ENCODE peak calls at places on chromosomes 7 and 10, in four cellular contexts. Y, U, V and F are unnamed samples.
A peak's percentile ranks its signal among the peaks of the same experiment; 100 is the strongest.

GRCh38 chr10:43077421-43078171 is 727 bp downstream of the RET start:
- DNase-seq in Y (no peak), U (no peak), V (peak; percentile 63), F (no peak)

GRCh38 chr10:101217450-101218281 is 11.6 kb downstream of the LBX1 start:
- DNase-seq in Y (peak; percentile 37), U (no peak), V (peak; percentile 95), F (no peak)

GRCh38 chr7:12281026-12281425 is 69.9 kb downstream of the TMEM106B start:
- DNase-seq in Y (peak; percentile 15), U (no peak), V (no peak), F (no peak)

GRCh38 chr10:33129181-33129928 is 171.3 kb upstream of the ITGB1 start:
- DNase-seq in Y (no peak), U (no peak), V (no peak), F (no peak)

GRCh38 chr10:98212204-98212603 is 55.8 kb downstream of the LOXL4 start:
- DNase-seq in Y (no peak), U (no peak), V (no peak), F (no peak)

GRCh38 chr10:20598590-20598989 is 298.5 kb downstream of the NEBL start:
- DNase-seq in Y (no peak), U (no peak), V (peak; percentile 17), F (no peak)

GRCh38 chr10:71211759-71212248 is 566 bp upstream of the UNC5B start:
- DNase-seq in Y (no peak), U (no peak), V (no peak), F (no peak)

GRCh38 chr7:102146989-102147388 is 139.7 kb upstream of the SH2B2 start:
- DNase-seq in Y (no peak), U (no peak), V (no peak), F (no peak)

GRCh38 chr10:51700228-51700835 is 937 bp upstream of the CSTF2T start:
- DNase-seq in Y (no peak), U (no peak), V (peak; percentile 68), F (no peak)

GRCh38 chr10:51419416-51420093 is 279.8 kb downstream of the CSTF2T start:
- DNase-seq in Y (no peak), U (no peak), V (no peak), F (no peak)

GRCh38 chr7:98470131-98470985 is 69.5 kb upstream of the BAIAP2L1 start:
- DNase-seq in Y (no peak), U (no peak), V (peak; percentile 95), F (no peak)

GRCh38 chr7:91719008-91719407 is 161.5 kb downstream of the MTERF1 start:
- DNase-seq in Y (no peak), U (no peak), V (no peak), F (no peak)

GRCh38 chr10:5565671-5566581 is 41.2 kb downstream of the CALML3 start:
- DNase-seq in Y (no peak), U (peak; percentile 65), V (no peak), F (no peak)

GRCh38 chr7:34451923-34452322 is 206.1 kb upstream of the NPSR1 start:
- DNase-seq in Y (peak; percentile 83), U (no peak), V (no peak), F (no peak)

GRCh38 chr7:2037805-2038635 is 194.7 kb downstream of the MAD1L1 start:
- DNase-seq in Y (peak; percentile 44), U (peak; percentile 60), V (no peak), F (no peak)

GRCh38 chr10:118841881-118842605 is 87.3 kb upstream of the CACUL1 start:
- DNase-seq in Y (no peak), U (no peak), V (no peak), F (no peak)

GRCh38 chr10:117635851-117636250 is 93.3 kb downstream of the EMX2 start:
- DNase-seq in Y (no peak), U (no peak), V (no peak), F (no peak)

GRCh38 chr7:96823274-96823673 is 113.6 kb upstream of the SEM1 start:
- DNase-seq in Y (no peak), U (no peak), V (no peak), F (no peak)

GRCh38 chr7:94028768-94029167 is 24.6 kb upstream of the BET1 start:
- DNase-seq in Y (no peak), U (no peak), V (no peak), F (no peak)

GRCh38 chr10:61359452-61359851 is 93.7 kb downstream of the TMEM26 start:
- DNase-seq in Y (no peak), U (no peak), V (no peak), F (no peak)

GRCh38 chr10:12690525-12691139 is 310.9 kb downstream of the CCDC3 start:
- DNase-seq in Y (no peak), U (no peak), V (peak; percentile 23), F (no peak)

GRCh38 chr7:37420931-37421330 is 27.7 kb downstream of the ELMO1 start:
- DNase-seq in Y (peak; percentile 48), U (no peak), V (no peak), F (no peak)

GRCh38 chr7:70104243-70104642 is 506.0 kb downstream of the AUTS2 start:
- DNase-seq in Y (no peak), U (no peak), V (no peak), F (no peak)

GRCh38 chr7:5478568-5479045 is 55.0 kb upstream of the TNRC18 start:
- DNase-seq in Y (no peak), U (no peak), V (no peak), F (no peak)

GRCh38 chr7:82548141-82548688 is 104.6 kb upstream of the CACNA2D1 start:
- DNase-seq in Y (no peak), U (no peak), V (no peak), F (no peak)

GRCh38 chr7:146647444-146647843 is 530.8 kb downstream of the CNTNAP2 start:
- DNase-seq in Y (no peak), U (no peak), V (no peak), F (no peak)

GRCh38 chr10:103748020-103748419 is 107.4 kb downstream of the SH3PXD2A start:
- DNase-seq in Y (no peak), U (no peak), V (no peak), F (no peak)

GRCh38 chr7:4739528-4739992 is 35.9 kb upstream of the AP5Z1 start:
- DNase-seq in Y (no peak), U (no peak), V (no peak), F (no peak)

GRCh38 chr10:4982764-4983226 is 19.6 kb downstream of the AKR1C1 start:
- DNase-seq in Y (no peak), U (no peak), V (no peak), F (no peak)

GRCh38 chr10:73910401-73910763 is 550 bp upstream of the PLAU start:
- DNase-seq in Y (no peak), U (no peak), V (no peak), F (no peak)

GRCh38 chr7:79334841-79335240 is 118.6 kb downstream of the MAGI2 start:
- DNase-seq in Y (no peak), U (no peak), V (no peak), F (no peak)

GRCh38 chr7:4995429-4995969 is 36.5 kb upstream of the MMD2 start:
- DNase-seq in Y (no peak), U (no peak), V (no peak), F (no peak)

GRCh38 chr10:79053081-79053434 is 15.7 kb upstream of the ZMIZ1 start:
- DNase-seq in Y (no peak), U (peak; percentile 25), V (no peak), F (no peak)

GRCh38 chr10:79050896-79051555 is 17.7 kb upstream of the ZMIZ1 start:
- DNase-seq in Y (no peak), U (peak; percentile 30), V (no peak), F (no peak)

GRCh38 chr10:79051766-79052165 is 17.0 kb upstream of the ZMIZ1 start:
- DNase-seq in Y (no peak), U (peak; percentile 63), V (no peak), F (no peak)

GRCh38 chr10:79053481-79054202 is 15.1 kb upstream of the ZMIZ1 start:
- DNase-seq in Y (no peak), U (peak; percentile 67), V (no peak), F (no peak)

DNA sequence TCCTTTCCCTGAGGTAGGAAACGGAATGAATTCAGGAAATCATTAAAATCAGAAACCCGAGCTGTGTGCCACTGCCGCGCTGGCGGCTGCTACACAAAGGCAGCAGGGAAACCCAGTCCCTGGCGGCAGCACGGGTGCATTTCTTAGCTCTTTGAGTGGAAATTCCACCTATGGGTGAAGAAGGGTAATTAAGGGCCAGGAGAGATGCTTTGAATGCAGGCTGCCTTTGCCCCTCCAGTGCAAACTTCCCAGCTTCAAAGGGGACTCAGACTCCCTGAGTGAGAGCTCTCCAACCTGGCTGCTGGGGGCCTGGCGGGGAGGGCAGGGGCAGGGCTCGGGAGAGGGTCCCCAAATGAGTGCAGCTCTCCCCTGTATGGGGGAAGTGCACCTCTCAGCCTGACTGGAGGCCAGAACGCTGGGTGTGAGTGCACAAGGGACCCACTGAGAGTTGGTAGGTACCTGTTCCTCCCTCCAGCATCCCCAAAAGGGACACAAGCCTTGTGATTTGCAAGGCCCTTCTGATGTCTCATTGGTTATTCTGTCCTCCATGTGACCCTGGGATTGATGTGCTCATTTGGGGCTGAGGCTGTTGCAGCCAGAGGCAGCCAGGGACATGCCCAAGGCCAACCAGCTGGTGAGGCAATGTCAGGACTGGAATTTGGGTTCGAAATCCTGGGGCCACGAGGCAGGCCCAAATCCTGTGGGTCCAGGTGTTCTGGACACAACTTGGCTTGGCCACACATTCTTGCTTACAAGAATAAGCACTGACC is 16.3 kb upstream of the ZMIZ1 start:
- DNase-seq in Y (peak; percentile 34), U (peak; percentile 69), V (peak; percentile 76), F (no peak)
- TF ChIP-seq CTCF in Y (peak; percentile 33), U (peak; percentile 31), V (peak; percentile 14), F (no peak)

DNA sequence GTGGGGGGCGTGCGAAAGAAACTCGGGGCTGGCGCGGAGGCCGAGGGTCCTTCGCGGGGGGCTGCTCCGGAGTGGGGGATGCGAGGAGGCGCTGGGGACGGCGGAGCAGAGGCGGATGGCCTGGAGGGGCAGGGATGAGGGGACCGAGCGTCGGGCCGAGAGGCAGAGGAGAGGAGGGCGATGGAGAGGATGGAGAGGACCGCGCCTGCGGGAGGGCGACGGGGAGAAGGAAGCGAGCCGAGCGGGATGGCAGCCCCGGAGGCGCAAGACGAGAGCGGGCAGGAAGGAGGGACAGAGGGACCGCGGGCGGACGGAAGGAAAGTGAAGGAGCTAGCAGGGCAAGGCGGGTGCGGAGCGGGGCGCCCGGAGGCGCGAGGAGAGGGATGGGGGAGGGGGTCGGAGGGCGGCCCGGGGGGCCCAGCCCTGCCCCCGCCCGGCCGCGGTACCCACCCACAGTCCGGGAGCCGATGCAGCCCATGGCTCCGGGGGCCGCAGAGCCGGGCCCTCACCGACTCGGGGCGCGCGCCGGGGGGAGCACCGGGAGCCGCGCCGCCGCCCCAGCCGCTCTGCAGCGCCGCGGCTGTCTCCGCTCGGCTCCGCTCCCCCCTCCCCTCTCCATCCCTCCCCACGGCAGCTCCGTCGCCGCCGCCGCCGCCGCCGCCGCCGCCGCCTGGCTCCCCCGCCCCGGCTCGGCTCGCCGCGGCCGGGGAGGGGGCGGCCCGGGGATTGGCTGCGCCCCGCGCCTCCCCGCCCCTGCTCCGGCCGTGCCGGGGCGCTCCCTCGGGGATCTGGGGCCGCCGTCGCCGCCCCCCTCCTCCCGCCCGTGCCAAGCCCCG is at the start of gene FAM131B:
- DNase-seq in Y (no peak), U (no peak), V (peak; percentile 66), F (no peak)
- H3K4me1 ChIP-seq in Y (no peaks in the 10 kb centered on the region), U (peaks cover 17% of the 10 kb centered on the region), V (peaks cover 16% of the 10 kb centered on the region), F (peaks cover 11% of the 10 kb centered on the region)

DNA sequence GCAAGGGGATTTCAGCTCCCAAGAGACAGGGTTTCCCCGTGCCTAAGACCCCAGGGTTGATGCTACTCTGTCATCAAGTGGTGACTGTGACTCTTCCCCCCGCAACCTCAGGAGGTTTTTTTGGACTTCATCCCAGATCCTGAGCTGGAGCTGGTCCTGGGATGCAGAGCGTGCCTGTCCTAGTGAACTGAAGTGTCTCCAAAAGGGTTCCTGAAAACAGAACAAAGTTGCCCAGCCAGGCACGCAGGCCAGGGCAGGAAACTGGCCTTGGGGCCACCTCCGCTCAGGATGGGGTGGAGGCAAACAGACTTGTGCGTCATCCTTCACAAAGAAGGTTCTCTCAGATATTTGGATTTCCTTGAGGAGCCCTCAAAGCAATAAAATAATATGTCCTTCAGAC is 118.9 kb downstream of the ITIH5 start:
- DNase-seq in Y (no peak), U (no peak), V (no peak), F (no peak)
- TF ChIP-seq POLR2AphosphoS5 in Y (no peak), U (peak; percentile 69), V (no peak), F (peak; percentile 42)

GRCh38 chr7:129401968-129402860 is 32.0 kb upstream of the STRIP2 start:
- DNase-seq in Y (no peak), U (no peak), V (no peak), F (no peak)
- TF ChIP-seq CTCF in Y (no peak), U (no peak), V (peak; percentile 45), F (no peak)